ENCODE peak calls at places on chromosomes 7 and 10, in nine cellular contexts. H is H7; M is kidney; V is NB4; J is CD4-positive, alpha-beta memory T cell; P is dorsolateral prefrontal cortex; C is AG10803; R is psoas muscle; Y is fibroblast of mammary gland. S is an unnamed sample.
A peak's percentile ranks its signal among the peaks of the same experiment; 100 is the strongest.

GRCh38 chr7:139095194-139095659 is 14.3 kb downstream of the ZC3HAV1 start:
- DNase-seq in H (peak; percentile 36), M (no peak), V (peak; percentile 98), J (peak; percentile 94), P (no peak), C (no peak), R (peak; percentile 54), Y (no peak), S (no peak)

GRCh38 chr7:27119412-27119911 is 11.1 kb downstream of the HOXA4 start:
- DNase-seq in H (no peak), M (no peak), V (no peak), J (no peak), P (no peak), C (no peak), R (no peak), Y (no peak), S (no peak)

GRCh38 chr7:38169862-38170261 is 8.2 kb upstream of the STARD3NL start:
- DNase-seq in H (no peak), M (peak; percentile 85), V (peak; percentile 75), J (no peak), P (no peak), C (peak; percentile 89), R (no peak), Y (peak; percentile 85), S (peak; percentile 91)

GRCh38 chr7:104328308-104328969 is at the start of gene LHFPL3:
- DNase-seq in H (peak; percentile 76), M (peak; percentile 64), V (no peak), J (no peak), P (peak; percentile 46), C (no peak), R (no peak), Y (no peak), S (no peak)

GRCh38 chr10:62853710-62854109 is 37.5 kb upstream of the EGR2 start:
- DNase-seq in H (no peak), M (no peak), V (peak; percentile 97), J (no peak), P (no peak), C (no peak), R (no peak), Y (peak; percentile 47), S (no peak)

GRCh38 chr7:33874943-33875342 is 30.4 kb upstream of the BMPER start:
- DNase-seq in H (no peak), M (no peak), V (no peak), J (no peak), P (no peak), C (peak; percentile 99), R (no peak), Y (peak; percentile 100), S (peak; percentile 98)

GRCh38 chr7:29783671-29784070 is 22.6 kb upstream of the WIPF3 start:
- DNase-seq in H (no peak), M (no peak), V (no peak), J (no peak), P (no peak), C (no peak), R (no peak), Y (no peak), S (no peak)

GRCh38 chr7:143244321-143244720 is 18.9 kb upstream of the GSTK1 start:
- DNase-seq in H (no peak), M (no peak), V (no peak), J (no peak), P (no peak), C (no peak), R (no peak), Y (no peak), S (no peak)

GRCh38 chr10:122373713-122374112 is 795 bp upstream of the PLEKHA1 start:
- DNase-seq in H (no peak), M (no peak), V (no peak), J (no peak), P (no peak), C (peak; percentile 36), R (no peak), Y (no peak), S (no peak)

GRCh38 chr7:44700322-44700721 is 48.3 kb upstream of the ZMIZ2 start:
- DNase-seq in H (no peak), M (no peak), V (no peak), J (no peak), P (no peak), C (no peak), R (no peak), Y (no peak), S (no peak)

GRCh38 chr7:127718325-127718724 is 66.3 kb downstream of the SND1 start:
- DNase-seq in H (no peak), M (no peak), V (no peak), J (no peak), P (peak; percentile 53), C (no peak), R (no peak), Y (no peak), S (no peak)

GRCh38 chr10:116451956-116452720 is 24.5 kb downstream of the PNLIPRP3 start:
- DNase-seq in H (peak; percentile 19), M (no peak), V (no peak), J (no peak), P (no peak), C (no peak), R (no peak), Y (no peak), S (no peak)

DNA sequence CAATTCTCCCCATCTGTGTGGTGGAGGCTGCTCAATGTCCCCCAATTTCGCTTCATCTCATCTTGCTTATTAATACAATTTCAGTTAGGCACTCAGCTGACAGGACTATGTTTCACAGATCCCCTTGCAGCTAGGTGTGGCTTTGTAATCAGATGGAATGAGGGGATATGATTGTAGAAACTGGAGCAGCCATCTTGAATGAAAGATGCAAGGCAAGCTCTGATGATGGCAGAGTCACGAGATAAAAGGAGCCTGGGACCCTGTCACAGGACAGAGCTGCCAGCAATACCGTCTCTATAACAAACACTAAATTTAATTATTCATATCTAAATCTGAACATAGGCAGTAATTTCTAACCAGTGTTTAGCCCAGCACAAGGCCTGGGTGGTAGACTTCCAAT is 991 bp upstream of the DLD start:
- DNase-seq in H (no peak), M (no peak), V (no peak), J (no peak), P (no peak), C (no peak), R (no peak), Y (no peak), S (no peak)
- H3K4me3 ChIP-seq in H (no peak overlapping the region), M (no peak overlapping the region), V (no peak overlapping the region), J (peak overlapping the region; percentile 98), P (no peak overlapping the region), C (no peak overlapping the region), R (peak overlapping the region; percentile 82), Y (no peak overlapping the region), S (no peak overlapping the region)

GRCh38 chr7:100721505-100721812 is 1.2 kb downstream of the EPO start:
- DNase-seq in H (no peak), M (no peak), V (no peak), J (no peak), P (no peak), C (no peak), R (no peak), Y (no peak), S (no peak)

GRCh38 chr7:100720645-100721504 is 607 bp downstream of the EPO start:
- DNase-seq in H (peak; percentile 82), M (no peak), V (no peak), J (no peak), P (no peak), C (no peak), R (no peak), Y (no peak), S (no peak)

GRCh38 chr7:100722480-100723212 is 2.4 kb downstream of the EPO start:
- DNase-seq in H (peak; percentile 33), M (peak; percentile 60), V (no peak), J (no peak), P (no peak), C (no peak), R (no peak), Y (no peak), S (no peak)

GRCh38 chr7:100719523-100720319 is 547 bp upstream of the EPO start:
- DNase-seq in H (peak; percentile 18), M (no peak), V (peak; percentile 50), J (no peak), P (no peak), C (peak; percentile 73), R (no peak), Y (peak; percentile 44), S (no peak)

DNA sequence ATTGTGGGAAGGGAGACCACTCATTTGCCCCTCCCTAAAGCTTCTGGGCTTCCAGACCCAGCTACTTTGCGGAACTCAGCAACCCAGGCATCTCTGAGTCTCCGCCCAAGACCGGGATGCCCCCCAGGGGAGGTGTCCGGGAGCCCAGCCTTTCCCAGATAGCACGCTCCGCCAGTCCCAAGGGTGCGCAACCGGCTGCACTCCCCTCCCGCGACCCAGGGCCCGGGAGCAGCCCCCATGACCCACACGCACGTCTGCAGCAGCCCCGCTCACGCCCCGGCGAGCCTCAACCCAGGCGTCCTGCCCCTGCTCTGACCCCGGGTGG is at the start of gene EPO:
- DNase-seq in H (peak; percentile 80), M (no peak), V (no peak), J (no peak), P (no peak), C (no peak), R (no peak), Y (no peak), S (no peak)
- H3K4me3 ChIP-seq in H (peak within 1 kb of the TSS; percentile 42), M (no peak within 1 kb of the TSS), V (no peak within 1 kb of the TSS), J (no peak within 1 kb of the TSS), P (peak within 1 kb of the TSS; percentile 35), C (peak within 1 kb of the TSS; percentile 3), R (no peak within 1 kb of the TSS), Y (no peak within 1 kb of the TSS), S (peak within 1 kb of the TSS; percentile 17)

GRCh38 chr10:4758256-4758655 is 67.8 kb upstream of the AKR1E2 start:
- DNase-seq in H (no peak), M (no peak), V (no peak), J (no peak), P (no peak), C (no peak), R (no peak), Y (peak; percentile 48), S (no peak)

GRCh38 chr10:4755286-4756009 is 70.6 kb upstream of the AKR1E2 start:
- DNase-seq in H (no peak), M (peak; percentile 46), V (no peak), J (no peak), P (no peak), C (peak; percentile 25), R (no peak), Y (no peak), S (no peak)

GRCh38 chr10:4748726-4749443 is 77.1 kb upstream of the AKR1E2 start:
- DNase-seq in H (no peak), M (no peak), V (no peak), J (no peak), P (no peak), C (no peak), R (no peak), Y (no peak), S (no peak)

GRCh38 chr10:4751211-4751610 is 74.8 kb upstream of the AKR1E2 start:
- DNase-seq in H (no peak), M (no peak), V (no peak), J (no peak), P (no peak), C (no peak), R (no peak), Y (no peak), S (no peak)

GRCh38 chr10:4754143-4754542 is 71.9 kb upstream of the AKR1E2 start:
- DNase-seq in H (no peak), M (no peak), V (no peak), J (no peak), P (no peak), C (no peak), R (no peak), Y (no peak), S (no peak)
- H3K4me3 ChIP-seq in H (no peak overlapping the region), M (no peak overlapping the region), V (no peak overlapping the region), J (no peak overlapping the region), P (no peak overlapping the region), C (no peak overlapping the region), R (no peak overlapping the region), Y (no peak overlapping the region), S (no peak overlapping the region)

GRCh38 chr7:130149575-130150139 is 55.5 kb downstream of the TMEM209 start:
- DNase-seq in H (peak; percentile 40), M (no peak), V (peak; percentile 68), J (no peak), P (no peak), C (no peak), R (no peak), Y (no peak), S (no peak)
- H3K4me3 ChIP-seq in H (no peak overlapping the region), M (no peak overlapping the region), V (no peak overlapping the region), J (no peak overlapping the region), P (no peak overlapping the region), C (no peak overlapping the region), R (no peak overlapping the region), Y (no peak overlapping the region), S (no peak overlapping the region)